ENCODE peak calls at places on chromosome 15, in ten cellular contexts. T, Z, X, I, W, R, C, A, P and L are unnamed samples.

GRCh38 chr15:91228391-91228790 is 128.3 kb downstream of the SV2B start:
- DNase-seq in T (no peak), Z (no peak), X (no peak), I (no peak), W (no peak), R (no peak), C (no peak), A (no peak), P (no peak), L (no peak)

GRCh38 chr15:29859293-29859692 is 37.0 kb upstream of the TJP1 start:
- DNase-seq in T (no peak), Z (no peak), X (no peak), I (no peak), W (no peak), R (no peak), C (no peak), A (no peak), P (no peak), L (no peak)

GRCh38 chr15:22257668-22258401 is 177.5 kb downstream of the OR4M2 start:
- DNase-seq in T (no peak), Z (no peak), X (no peak), I (no peak), W (no peak), R (no peak), C (no peak), A (no peak), P (no peak), L (no peak)

GRCh38 chr15:68599560-68600071 is 20.8 kb downstream of the CORO2B start:
- DNase-seq in T (no peak), Z (no peak), X (no peak), I (peak), W (no peak), R (no peak), C (peak), A (no peak), P (peak), L (peak)

GRCh38 chr15:79970921-79971434 is at the start of gene BCL2A1:
- DNase-seq in T (peak), Z (no peak), X (peak), I (no peak), W (no peak), R (no peak), C (peak), A (peak), P (no peak), L (no peak)

GRCh38 chr15:85937661-85938060 is 142.0 kb upstream of the AGBL1 start:
- DNase-seq in T (no peak), Z (no peak), X (no peak), I (no peak), W (no peak), R (no peak), C (no peak), A (no peak), P (no peak), L (no peak)

GRCh38 chr15:26126070-26126469 is 262.9 kb upstream of the ATP10A start:
- DNase-seq in T (no peak), Z (peak), X (no peak), I (no peak), W (no peak), R (no peak), C (no peak), A (no peak), P (no peak), L (peak)

GRCh38 chr15:63487076-63487757 is 17.2 kb upstream of the USP3 start:
- DNase-seq in T (peak), Z (peak), X (no peak), I (peak), W (peak), R (peak), C (peak), A (peak), P (peak), L (peak)

GRCh38 chr15:80246425-80246894 is 5.6 kb downstream of the CTXND1 start:
- DNase-seq in T (peak), Z (no peak), X (no peak), I (no peak), W (peak), R (no peak), C (peak), A (no peak), P (no peak), L (peak)

GRCh38 chr15:22979699-22980188 is 424 bp downstream of the CYFIP1 start:
- DNase-seq in T (no peak), Z (no peak), X (no peak), I (no peak), W (peak), R (no peak), C (peak), A (no peak), P (peak), L (no peak)

GRCh38 chr15:96273317-96274086 is 57.0 kb upstream of the NR2F2 start:
- DNase-seq in T (no peak), Z (no peak), X (peak), I (no peak), W (no peak), R (no peak), C (peak), A (no peak), P (no peak), L (no peak)

GRCh38 chr15:67048281-67049279 is 16.8 kb upstream of the SMAD3 start:
- DNase-seq in T (peak), Z (no peak), X (no peak), I (no peak), W (peak), R (no peak), C (peak), A (no peak), P (no peak), L (no peak)
- H3K27ac ChIP-seq in T (peak), Z (no peak), X (peak), I (no peak), W (peak), R (no peak), C (peak), A (no peak), P (no peak), L (no peak)

DNA sequence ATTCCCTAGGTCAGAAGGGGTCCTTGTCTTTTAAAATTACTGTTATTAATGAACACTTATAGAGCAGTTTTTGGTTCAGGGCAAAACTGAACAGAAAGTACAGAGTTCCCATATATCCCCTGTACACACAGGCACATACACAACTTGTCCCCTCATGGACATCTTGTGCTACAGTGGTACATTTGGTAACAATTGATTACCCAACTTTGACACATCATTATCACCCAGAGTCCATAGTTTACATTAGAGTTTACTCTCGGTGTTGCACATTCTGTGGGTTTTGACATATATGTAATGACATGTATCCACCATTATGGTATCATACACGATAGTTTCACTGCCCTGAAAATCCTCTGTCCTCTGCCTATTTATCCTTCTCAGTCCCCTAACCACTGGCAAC is 984 bp upstream of the EDC3 start:
- DNase-seq in T (no peak), Z (no peak), X (no peak), I (no peak), W (no peak), R (no peak), C (no peak), A (no peak), P (no peak), L (no peak)
- H3K27ac ChIP-seq in T (no peak), Z (no peak), X (peak), I (no peak), W (no peak), R (peak), C (no peak), A (peak), P (no peak), L (no peak)

DNA sequence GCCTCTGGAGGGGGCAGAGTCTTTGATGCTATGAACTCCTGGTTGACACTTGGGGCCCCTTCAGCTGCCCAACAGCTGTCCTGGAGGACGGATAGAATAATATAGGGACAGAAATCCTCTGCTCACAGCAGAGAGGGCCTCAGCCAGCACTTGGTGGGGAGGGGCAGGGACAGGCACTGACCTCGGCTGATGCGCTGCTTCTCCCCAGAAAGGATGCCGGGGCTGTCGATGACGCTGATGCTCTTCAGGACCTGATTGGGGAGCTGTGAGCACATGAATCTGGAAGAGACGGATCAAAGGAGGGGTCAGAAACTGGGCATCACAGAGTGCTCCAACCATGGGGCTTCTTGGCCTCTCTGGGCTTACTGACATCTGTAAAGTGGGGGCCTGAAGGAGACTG is 29.5 kb downstream of the EHD4 start:
- DNase-seq in T (peak), Z (no peak), X (no peak), I (no peak), W (no peak), R (no peak), C (no peak), A (no peak), P (no peak), L (no peak)
- H3K27ac ChIP-seq in T (no peak), Z (no peak), X (peak), I (peak), W (peak), R (no peak), C (peak), A (no peak), P (no peak), L (no peak)

DNA sequence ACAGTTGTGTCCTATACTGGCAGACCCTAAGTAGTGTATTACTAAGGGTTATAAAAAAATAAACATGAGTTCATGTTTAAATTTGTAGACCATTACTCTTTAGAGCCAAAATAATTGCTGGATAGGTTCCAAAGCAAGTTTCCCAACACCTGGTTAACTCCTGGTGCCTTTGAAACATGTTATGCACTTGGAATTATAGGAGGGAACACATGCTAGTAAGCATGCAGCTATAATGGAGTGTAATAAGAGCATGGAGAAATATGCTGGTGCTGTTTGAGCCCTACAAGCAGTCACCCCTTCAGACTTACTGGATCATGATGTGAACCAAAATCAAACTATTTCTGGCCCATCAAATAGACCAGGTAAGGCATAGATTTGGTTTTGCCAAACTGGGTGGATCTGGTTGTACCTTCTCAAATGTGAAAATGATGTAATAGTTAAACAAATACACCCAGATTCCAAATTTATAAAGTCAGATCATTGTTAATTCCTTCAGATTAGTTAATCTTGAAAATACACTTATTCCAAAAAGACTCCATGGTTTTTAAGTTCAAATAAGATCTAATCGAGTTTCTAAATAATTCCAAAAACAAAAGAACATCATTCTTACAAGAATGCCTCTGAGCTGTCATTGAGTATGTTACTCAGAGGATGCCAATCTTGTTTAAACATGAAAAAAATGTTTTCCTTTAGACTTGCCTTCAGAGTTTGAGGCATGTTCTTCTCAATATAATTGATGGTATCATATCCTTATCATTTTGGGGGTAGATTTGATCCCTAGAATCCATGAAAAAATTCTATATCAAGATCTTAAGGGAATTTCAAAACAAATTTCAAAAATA is 69.3 kb downstream of the LRRC28 start:
- DNase-seq in T (no peak), Z (no peak), X (no peak), I (no peak), W (no peak), R (no peak), C (no peak), A (no peak), P (no peak), L (no peak)
- H3K27ac ChIP-seq in T (peak), Z (no peak), X (no peak), I (no peak), W (no peak), R (no peak), C (no peak), A (no peak), P (no peak), L (no peak)

GRCh38 chr15:40739854-40740253 is 15.2 kb downstream of the RMDN3 start:
- DNase-seq in T (peak), Z (no peak), X (no peak), I (no peak), W (no peak), R (no peak), C (no peak), A (no peak), P (no peak), L (no peak)
- H3K27ac ChIP-seq in T (no peak), Z (no peak), X (no peak), I (no peak), W (no peak), R (no peak), C (no peak), A (no peak), P (no peak), L (no peak)

DNA sequence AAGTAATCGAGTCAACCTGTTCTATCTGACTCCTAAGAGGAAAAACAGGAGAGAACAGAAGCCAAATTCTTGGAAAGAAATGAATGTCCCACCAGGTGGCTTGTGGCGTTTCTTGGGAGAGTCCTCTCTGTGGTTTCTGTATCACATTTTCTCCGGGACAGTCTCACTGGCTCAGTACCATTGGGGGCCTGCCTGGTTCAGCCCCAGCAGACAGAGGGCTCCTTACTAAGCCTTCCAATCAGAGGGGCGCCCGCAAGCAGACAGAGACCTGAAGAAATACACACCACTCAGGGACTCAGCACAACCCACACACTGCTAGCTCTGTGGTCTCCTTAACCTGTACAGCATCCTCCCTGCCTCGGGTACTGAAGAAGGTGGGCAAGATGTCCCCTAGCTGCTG is 302.1 kb downstream of the TLE3 start:
- DNase-seq in T (no peak), Z (no peak), X (no peak), I (no peak), W (peak), R (no peak), C (no peak), A (no peak), P (no peak), L (no peak)
- H3K27ac ChIP-seq in T (no peak), Z (no peak), X (no peak), I (no peak), W (peak), R (no peak), C (no peak), A (no peak), P (no peak), L (no peak)

GRCh38 chr15:67592245-67592644 is 49.7 kb downstream of the MAP2K5 start:
- DNase-seq in T (no peak), Z (no peak), X (no peak), I (no peak), W (no peak), R (no peak), C (no peak), A (no peak), P (no peak), L (no peak)
- H3K27ac ChIP-seq in T (no peak), Z (no peak), X (no peak), I (no peak), W (no peak), R (no peak), C (no peak), A (no peak), P (no peak), L (no peak)

GRCh38 chr15:99709243-99709986 is 23.8 kb downstream of the LYSMD4 start:
- DNase-seq in T (no peak), Z (no peak), X (no peak), I (no peak), W (no peak), R (no peak), C (no peak), A (no peak), P (no peak), L (no peak)
- H3K27ac ChIP-seq in T (no peak), Z (peak), X (no peak), I (no peak), W (peak), R (no peak), C (no peak), A (no peak), P (no peak), L (no peak)

DNA sequence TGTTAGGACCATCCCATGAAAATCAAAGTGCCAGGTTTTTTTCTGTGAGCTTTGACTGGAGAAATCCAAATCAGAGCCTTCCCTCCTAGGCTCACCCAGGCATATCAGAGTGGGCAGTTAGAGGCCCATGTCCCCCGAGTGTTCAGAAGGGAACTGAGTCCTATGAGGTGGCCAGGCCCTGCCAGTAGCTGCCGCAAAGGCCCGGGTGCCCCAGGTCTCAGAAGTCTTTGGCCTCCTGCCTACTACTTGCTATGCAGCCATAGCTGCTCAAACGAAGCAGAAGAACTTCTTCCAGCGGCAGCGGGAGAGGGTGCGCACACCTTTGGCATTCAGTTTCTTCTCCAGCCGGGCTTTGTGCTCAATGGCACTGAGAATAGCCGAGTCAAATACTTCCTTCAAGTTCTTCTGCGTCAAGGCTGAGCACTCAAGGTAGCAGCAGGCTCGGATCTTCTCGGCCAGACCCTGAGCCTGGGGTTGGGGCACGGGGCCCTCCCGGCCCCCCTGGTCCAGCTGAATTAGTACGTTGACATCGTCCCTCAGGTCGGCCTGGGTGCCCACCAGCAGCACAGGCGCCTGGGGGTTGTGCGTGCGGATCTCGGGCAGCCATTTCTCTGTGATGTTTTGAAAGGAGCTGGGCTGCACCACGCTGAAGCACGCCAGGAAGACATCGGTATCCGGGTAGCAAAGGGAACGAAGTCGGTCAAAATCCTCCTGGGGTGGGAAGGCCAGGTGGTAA is 1.1 kb downstream of the RHOV start:
- DNase-seq in T (no peak), Z (no peak), X (no peak), I (no peak), W (no peak), R (no peak), C (no peak), A (no peak), P (no peak), L (no peak)
- H3K27ac ChIP-seq in T (no peak), Z (no peak), X (no peak), I (no peak), W (no peak), R (no peak), C (no peak), A (no peak), P (no peak), L (no peak)

DNA sequence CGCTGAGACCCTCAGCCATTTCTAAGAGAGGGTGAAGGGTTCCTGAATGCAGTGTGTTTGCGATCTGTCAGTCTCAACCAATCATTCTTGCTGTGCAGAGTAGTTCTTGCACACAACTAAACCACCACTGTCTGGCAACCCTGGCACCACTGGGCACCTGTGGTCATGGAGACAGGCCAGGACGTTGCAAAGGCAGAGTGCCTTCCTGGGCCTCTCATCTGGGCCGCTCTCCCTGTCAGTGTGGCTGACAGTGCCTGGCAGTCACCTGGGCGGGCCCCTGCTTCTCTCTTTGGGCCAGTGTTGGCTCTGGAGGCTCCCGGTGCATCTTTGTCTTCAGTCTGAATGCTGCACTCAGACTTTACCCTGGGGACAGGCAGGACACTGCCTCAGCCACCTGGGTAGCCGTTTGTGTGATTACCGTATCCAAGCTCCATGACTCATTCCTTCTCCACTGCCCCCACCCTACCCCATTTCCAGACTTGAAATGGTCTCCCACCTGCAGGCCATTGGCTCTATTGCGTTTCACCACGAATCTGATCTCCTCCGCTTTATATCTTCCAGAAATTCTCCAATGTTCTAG is 104.6 kb upstream of the KLF13 start:
- DNase-seq in T (peak), Z (no peak), X (no peak), I (no peak), W (no peak), R (no peak), C (no peak), A (no peak), P (no peak), L (no peak)
- H3K27ac ChIP-seq in T (no peak), Z (no peak), X (peak), I (no peak), W (no peak), R (no peak), C (no peak), A (no peak), P (no peak), L (no peak)